ENCODE peak calls at places on chromosomes 11 and 22, in six cellular contexts. One of them, this sample, is unnamed.

GRCh38 chr11:68581439-68581838 is 102.9 kb upstream of the GAL start:
- DNase-seq in activated T-helper 1 cell treated with Interleukin-2 at 50 U/mL for 16 hours: no peak
- DNase-seq in left ventricle myocardium inferior: peak
- DNase-seq in kidney epithelial cell: no peak
- DNase-seq in brain microvascular endothelial cell: no peak
- DNase-seq in AG04450: no peak
- DNase-seq in this sample: no peak

GRCh38 chr11:105000797-105001196 is 22.2 kb downstream of the CASP5 start:
- DNase-seq in activated T-helper 1 cell treated with Interleukin-2 at 50 U/mL for 16 hours: peak
- DNase-seq in left ventricle myocardium inferior: no peak
- DNase-seq in kidney epithelial cell: no peak
- DNase-seq in brain microvascular endothelial cell: no peak
- DNase-seq in AG04450: no peak
- DNase-seq in this sample: no peak

GRCh38 chr11:12724301-12725046 is 50.3 kb downstream of the TEAD1 start:
- DNase-seq in activated T-helper 1 cell treated with Interleukin-2 at 50 U/mL for 16 hours: no peak
- DNase-seq in left ventricle myocardium inferior: peak
- DNase-seq in kidney epithelial cell: no peak
- DNase-seq in brain microvascular endothelial cell: peak
- DNase-seq in AG04450: peak
- DNase-seq in this sample: peak

GRCh38 chr11:15723966-15724365 is 609.2 kb downstream of the INSC start:
- DNase-seq in activated T-helper 1 cell treated with Interleukin-2 at 50 U/mL for 16 hours: no peak
- DNase-seq in left ventricle myocardium inferior: no peak
- DNase-seq in kidney epithelial cell: no peak
- DNase-seq in brain microvascular endothelial cell: no peak
- DNase-seq in AG04450: no peak
- DNase-seq in this sample: no peak

GRCh38 chr22:44928711-44929347 is 81.0 kb downstream of the PHF21B start:
- DNase-seq in activated T-helper 1 cell treated with Interleukin-2 at 50 U/mL for 16 hours: no peak
- DNase-seq in left ventricle myocardium inferior: peak
- DNase-seq in kidney epithelial cell: no peak
- DNase-seq in brain microvascular endothelial cell: no peak
- DNase-seq in AG04450: no peak
- DNase-seq in this sample: no peak

GRCh38 chr11:73167555-73167954 is 25.4 kb upstream of the FCHSD2 start:
- DNase-seq in activated T-helper 1 cell treated with Interleukin-2 at 50 U/mL for 16 hours: no peak
- DNase-seq in left ventricle myocardium inferior: no peak
- DNase-seq in kidney epithelial cell: no peak
- DNase-seq in brain microvascular endothelial cell: no peak
- DNase-seq in AG04450: no peak
- DNase-seq in this sample: no peak

GRCh38 chr22:45671783-45672563 is at the start of gene ATXN10:
- DNase-seq in activated T-helper 1 cell treated with Interleukin-2 at 50 U/mL for 16 hours: peak
- DNase-seq in left ventricle myocardium inferior: peak
- DNase-seq in kidney epithelial cell: no peak
- DNase-seq in brain microvascular endothelial cell: peak
- DNase-seq in AG04450: no peak
- DNase-seq in this sample: peak

GRCh38 chr22:50327711-50328019 is 853 bp upstream of the DENND6B start:
- DNase-seq in activated T-helper 1 cell treated with Interleukin-2 at 50 U/mL for 16 hours: no peak
- DNase-seq in left ventricle myocardium inferior: no peak
- DNase-seq in kidney epithelial cell: no peak
- DNase-seq in brain microvascular endothelial cell: no peak
- DNase-seq in AG04450: no peak
- DNase-seq in this sample: no peak

GRCh38 chr11:9169595-9170295 is 78.3 kb upstream of the SCUBE2 start:
- DNase-seq in activated T-helper 1 cell treated with Interleukin-2 at 50 U/mL for 16 hours: no peak
- DNase-seq in left ventricle myocardium inferior: no peak
- DNase-seq in kidney epithelial cell: no peak
- DNase-seq in brain microvascular endothelial cell: no peak
- DNase-seq in AG04450: no peak
- DNase-seq in this sample: no peak

This sample was measured in AG08395.